ENCODE peak calls at places on chromosomes 1 and 21, in five cellular contexts. N is colonic mucosa; S is fibroblast of pulmonary artery; B is CD14-positive monocyte; P is CD4-positive, alpha-beta T cell. F is an unnamed sample.

GRCh38 chr1:154427173-154428139 is 22.3 kb downstream of the IL6R start:
- DNase-seq in N (peak; percentile 83), S (peak; percentile 73), B (no peak), P (no peak), F (peak; percentile 63)

GRCh38 chr1:101174722-101175121 is 62.1 kb upstream of the S1PR1 start:
- DNase-seq in N (no peak), S (peak; percentile 71), B (no peak), P (no peak), F (peak; percentile 36)

GRCh38 chr1:66276229-66276628 is 257.7 kb upstream of the SGIP1 start:
- DNase-seq in N (no peak), S (no peak), B (no peak), P (no peak), F (no peak)

GRCh38 chr1:170707959-170708666 is 44.2 kb downstream of the PRRX1 start:
- DNase-seq in N (no peak), S (peak; percentile 93), B (no peak), P (no peak), F (peak; percentile 93)

GRCh38 chr1:18144921-18145699 is 37.5 kb downstream of the IGSF21 start:
- DNase-seq in N (peak; percentile 76), S (no peak), B (no peak), P (no peak), F (no peak)

GRCh38 chr1:205542367-205542766 is 37.9 kb downstream of the CDK18 start:
- DNase-seq in N (peak; percentile 16), S (no peak), B (no peak), P (no peak), F (no peak)

GRCh38 chr1:160177231-160177630 is 13.1 kb upstream of the CASQ1 start:
- DNase-seq in N (no peak), S (no peak), B (no peak), P (no peak), F (no peak)

GRCh38 chr1:248821641-248822040 is 4.1 kb downstream of the SH3BP5L start:
- DNase-seq in N (peak; percentile 9), S (no peak), B (no peak), P (no peak), F (no peak)

GRCh38 chr1:56424744-56425493 is 154.4 kb downstream of the PLPP3 start:
- DNase-seq in N (no peak), S (peak; percentile 76), B (peak; percentile 94), P (no peak), F (peak; percentile 97)

GRCh38 chr1:207810606-207811295 is 58.9 kb downstream of the CD46 start:
- DNase-seq in N (no peak), S (no peak), B (no peak), P (no peak), F (no peak)

GRCh38 chr1:97841369-97841768 is 79.5 kb downstream of the DPYD start:
- DNase-seq in N (no peak), S (no peak), B (no peak), P (no peak), F (no peak)

GRCh38 chr1:5743435-5744095 is 248.7 kb downstream of the NPHP4 start:
- DNase-seq in N (no peak), S (no peak), B (no peak), P (no peak), F (no peak)

GRCh38 chr1:224251741-224252146 is 68.7 kb downstream of the DEGS1 start:
- DNase-seq in N (no peak), S (peak; percentile 18), B (no peak), P (no peak), F (no peak)

GRCh38 chr21:35942211-35943144 is 117.8 kb downstream of the SETD4 start:
- DNase-seq in N (no peak), S (no peak), B (no peak), P (no peak), F (no peak)
- TF ChIP-seq CTCF in N (no peak), S (no peak), B (no peak), P (no peak), F (no peak)

GRCh38 chr1:212634252-212634651 is 25.7 kb downstream of the ATF3 start:
- DNase-seq in N (no peak), S (no peak), B (no peak), P (no peak), F (no peak)
- TF ChIP-seq CTCF in N (no peak), S (no peak), B (no peak), P (no peak), F (no peak)

GRCh38 chr21:25885880-25886279 is 151.1 kb downstream of the GABPA start:
- DNase-seq in N (no peak), S (peak; percentile 36), B (no peak), P (no peak), F (no peak)

GRCh38 chr21:25885405-25885804 is 150.6 kb downstream of the GABPA start:
- DNase-seq in N (no peak), S (peak; percentile 32), B (no peak), P (no peak), F (no peak)

GRCh38 chr21:25888711-25889110 is 153.9 kb downstream of the GABPA start:
- DNase-seq in N (no peak), S (no peak), B (no peak), P (no peak), F (no peak)

GRCh38 chr21:25887646-25888321 is 153.0 kb downstream of the GABPA start:
- DNase-seq in N (peak; percentile 80), S (no peak), B (no peak), P (no peak), F (no peak)

DNA sequence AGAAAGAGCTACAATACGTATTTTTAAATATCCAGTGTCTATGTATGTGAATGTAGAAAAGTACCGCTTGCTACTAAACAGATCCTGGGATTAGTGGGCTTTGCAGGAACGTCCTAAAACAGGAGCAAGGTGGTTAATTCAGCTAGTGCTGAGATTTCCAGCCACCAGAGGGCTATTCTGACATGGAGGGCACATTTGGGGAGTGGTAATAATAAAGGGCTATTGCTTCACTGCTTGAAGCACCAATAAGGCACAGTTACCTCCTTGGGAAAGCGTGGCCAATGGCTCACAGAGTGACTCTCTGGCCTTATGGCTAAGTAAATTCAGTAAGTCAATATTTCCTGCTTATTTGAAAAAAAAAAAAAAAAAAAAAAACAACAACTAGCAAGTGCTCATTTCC is 152.4 kb downstream of the GABPA start:
- DNase-seq in N (peak; percentile 68), S (no peak), B (no peak), P (no peak), F (no peak)
- TF ChIP-seq CTCF in N (no peak), S (peak; percentile 33), B (no peak), P (no peak), F (no peak)

GRCh38 chr1:198157847-198158765 is 1.3 kb downstream of the NEK7 start:
- DNase-seq in N (peak; percentile 24), S (peak; percentile 43), B (no peak), P (no peak), F (peak; percentile 49)

GRCh38 chr1:198160946-198161614 is 4.3 kb downstream of the NEK7 start:
- DNase-seq in N (no peak), S (no peak), B (no peak), P (no peak), F (no peak)

GRCh38 chr1:198157241-198157846 is 546 bp downstream of the NEK7 start:
- DNase-seq in N (peak; percentile 92), S (peak; percentile 95), B (peak; percentile 84), P (peak; percentile 71), F (peak; percentile 98)

GRCh38 chr1:198156745-198157240 is at the start of gene NEK7:
- DNase-seq in N (peak; percentile 90), S (peak; percentile 84), B (peak; percentile 50), P (peak; percentile 37), F (peak; percentile 96)

GRCh38 chr1:198158766-198159589 is 2.2 kb downstream of the NEK7 start:
- DNase-seq in N (peak; percentile 94), S (peak; percentile 91), B (peak; percentile 82), P (peak; percentile 75), F (peak; percentile 93)
- TF ChIP-seq CTCF in N (no peak), S (no peak), B (no peak), P (no peak), F (no peak)